ENCODE peak calls at places on chromosomes 11 and 22, in four cellular contexts. F is AG04450, T is heart left ventricle, A is upper lobe of right lung. S is an unnamed sample.

GRCh38 chr22:26902401-26903029 is 245.1 kb downstream of the MIAT start:
- DNase-seq in A (no peak), F (no peak), T (no peak), S (no peak)

GRCh38 chr22:29073618-29074275 is 912 bp downstream of the KREMEN1 start:
- DNase-seq in F (no peak), A (peak; percentile 80), T (peak; percentile 43), S (no peak)

GRCh38 chr11:78564037-78564888 is 10.4 kb downstream of the NARS2 start:
- DNase-seq in T (peak; percentile 35), F (peak; percentile 49), A (no peak), S (peak; percentile 65)

GRCh38 chr22:36822581-36822980 is 5.7 kb upstream of the PVALB start:
- DNase-seq in A (no peak), T (no peak), F (no peak), S (no peak)

GRCh38 chr11:125129316-125129990 is 18.0 kb upstream of the TMEM218 start:
- DNase-seq in F (no peak), T (no peak), A (no peak), S (no peak)

GRCh38 chr11:92302766-92303165 is 78.1 kb downstream of the FAT3 start:
- DNase-seq in F (no peak), T (no peak), A (no peak), S (no peak)

GRCh38 chr22:24161909-24162308 is 19.4 kb upstream of the SUSD2 start:
- DNase-seq in A (no peak), F (no peak), T (no peak), S (no peak)

GRCh38 chr11:74288161-74288560 is 23.3 kb downstream of the P4HA3 start:
- DNase-seq in A (no peak), F (peak; percentile 85), T (no peak), S (no peak)

GRCh38 chr11:1576825-1577224 is 4.8 kb upstream of the DUSP8 start:
- DNase-seq in T (no peak), A (no peak), F (no peak), S (no peak)

GRCh38 chr22:33188316-33188715 is 130.1 kb upstream of the SYN3 start:
- DNase-seq in T (no peak), F (no peak), A (no peak), S (no peak)

GRCh38 chr11:126484266-126484665 is 128.8 kb downstream of the ST3GAL4 start:
- DNase-seq in A (no peak), F (peak; percentile 77), T (no peak), S (no peak)

GRCh38 chr11:10201343-10201742 is 92.7 kb downstream of the SBF2 start:
- DNase-seq in T (no peak), A (no peak), F (no peak), S (no peak)

GRCh38 chr22:26846645-26847044 is 189.3 kb downstream of the MIAT start:
- DNase-seq in T (no peak), A (no peak), F (no peak), S (no peak)

GRCh38 chr11:45176996-45177395 is 30.6 kb downstream of the PRDM11 start:
- DNase-seq in F (no peak), T (no peak), A (no peak), S (no peak)

GRCh38 chr11:70729949-70730348 is 331.6 kb downstream of the CTTN start:
- DNase-seq in A (no peak), T (no peak), F (no peak), S (no peak)

GRCh38 chr11:290621-291231 is 1.8 kb downstream of the PGGHG start:
- DNase-seq in A (peak; percentile 59), F (no peak), T (no peak), S (peak; percentile 49)

GRCh38 chr22:35597692-35598395 is 19.3 kb downstream of the MB start:
- DNase-seq in T (no peak), F (no peak), A (peak; percentile 75), S (no peak)

GRCh38 chr22:43230983-43231723 is 44.2 kb upstream of the TTLL12 start:
- DNase-seq in F (no peak), A (peak; percentile 85), T (peak; percentile 43), S (peak; percentile 78)

GRCh38 chr11:3853935-3854659 is 1.4 kb upstream of the STIM1 start:
- DNase-seq in A (no peak), F (no peak), T (peak; percentile 24), S (peak; percentile 53)

GRCh38 chr11:120969993-120970392 is 53.9 kb upstream of the TBCEL start:
- DNase-seq in F (no peak), A (no peak), T (no peak), S (no peak)
- TF ChIP-seq CTCF in F (no peak), A (no peak), T (no peak), S (no peak)

GRCh38 chr22:20171288-20172037 is 20.6 kb upstream of the CCDC188 start:
- DNase-seq in F (no peak), A (no peak), T (no peak), S (no peak)
- TF ChIP-seq CTCF in F (no peak), A (no peak), T (no peak), S (no peak)

GRCh38 chr11:102314784-102315183 is 2.5 kb upstream of the BIRC3 start:
- DNase-seq in T (no peak), A (no peak), F (no peak), S (no peak)

GRCh38 chr11:102309621-102310541 is 7.4 kb upstream of the BIRC3 start:
- DNase-seq in T (no peak), F (no peak), A (no peak), S (no peak)

GRCh38 chr11:102313225-102313940 is 3.9 kb upstream of the BIRC3 start:
- DNase-seq in F (no peak), A (no peak), T (no peak), S (no peak)

GRCh38 chr11:102316505-102316904 is 779 bp upstream of the BIRC3 start:
- DNase-seq in T (no peak), F (no peak), A (no peak), S (no peak)

DNA sequence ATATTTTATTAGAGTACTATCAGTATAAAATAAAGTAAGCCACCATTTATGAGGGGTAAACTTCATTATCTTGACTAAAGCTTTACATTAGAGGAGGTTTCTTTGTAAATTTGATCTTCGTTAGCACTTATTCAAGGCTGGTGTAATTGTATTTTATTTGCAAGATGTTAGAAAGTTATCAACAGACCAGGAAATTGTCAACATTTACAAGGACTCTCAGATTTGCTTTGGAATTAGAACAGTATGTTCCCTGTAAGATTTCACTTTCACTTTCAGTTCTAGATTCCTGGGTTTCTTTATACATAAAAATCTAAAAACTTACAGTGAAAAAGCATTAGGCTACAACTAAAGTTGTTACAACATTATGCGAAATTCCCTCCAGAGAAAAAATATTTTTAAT is 4.6 kb upstream of the BIRC3 start:
- DNase-seq in A (no peak), T (no peak), F (no peak), S (no peak)
- TF ChIP-seq CTCF in A (no peak), T (no peak), F (no peak), S (no peak)

GRCh38 chr11:122422707-122423106 is 232.8 kb upstream of the UBASH3B start:
- DNase-seq in F (no peak), T (no peak), A (no peak), S (no peak)
- TF ChIP-seq CTCF in F (no peak), T (no peak), A (no peak), S (no peak)

DNA sequence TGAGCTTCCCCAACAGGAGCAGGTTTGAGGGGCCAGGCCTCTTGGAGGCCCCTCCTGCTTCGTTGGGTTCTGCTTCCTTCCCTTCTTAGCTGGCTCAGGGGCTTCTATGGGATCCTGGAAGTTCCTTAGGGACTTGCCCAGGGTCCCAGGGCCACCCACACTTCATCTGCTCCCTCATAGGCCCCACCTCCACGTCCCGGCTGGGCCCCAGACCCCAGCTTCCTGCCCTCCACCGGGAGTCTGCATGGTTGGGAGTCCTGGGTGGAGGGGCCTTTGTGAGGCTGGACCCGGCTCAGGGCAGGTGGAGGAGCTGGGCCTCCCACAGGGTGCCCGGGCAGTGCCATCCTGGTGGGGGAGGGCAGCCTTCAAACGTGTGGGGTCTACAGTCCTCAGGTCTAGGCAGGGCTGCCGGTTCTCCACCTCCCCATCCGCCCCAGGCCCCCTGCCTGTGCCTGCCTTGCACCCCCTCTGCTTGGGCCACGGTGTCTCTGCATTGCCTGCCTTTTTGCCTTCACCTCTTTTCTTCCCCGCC is 11.6 kb downstream of the OTUB1 start:
- DNase-seq in A (no peak), F (no peak), T (no peak), S (no peak)
- TF ChIP-seq CTCF in A (no peak), F (no peak), T (no peak), S (no peak)

GRCh38 chr11:59668950-59669610 is at the start of gene PATL1:
- DNase-seq in F (peak; percentile 95), A (peak; percentile 100), T (peak; percentile 99), S (peak; percentile 99)

GRCh38 chr11:59669611-59670009 is 773 bp upstream of the PATL1 start:
- DNase-seq in T (peak; percentile 35), A (no peak), F (no peak), S (no peak)

GRCh38 chr11:59666969-59667368 is 1.9 kb downstream of the PATL1 start:
- DNase-seq in A (no peak), F (no peak), T (no peak), S (no peak)

GRCh38 chr11:59667812-59668187 is 1.0 kb downstream of the PATL1 start:
- DNase-seq in T (no peak), A (no peak), F (no peak), S (no peak)

DNA sequence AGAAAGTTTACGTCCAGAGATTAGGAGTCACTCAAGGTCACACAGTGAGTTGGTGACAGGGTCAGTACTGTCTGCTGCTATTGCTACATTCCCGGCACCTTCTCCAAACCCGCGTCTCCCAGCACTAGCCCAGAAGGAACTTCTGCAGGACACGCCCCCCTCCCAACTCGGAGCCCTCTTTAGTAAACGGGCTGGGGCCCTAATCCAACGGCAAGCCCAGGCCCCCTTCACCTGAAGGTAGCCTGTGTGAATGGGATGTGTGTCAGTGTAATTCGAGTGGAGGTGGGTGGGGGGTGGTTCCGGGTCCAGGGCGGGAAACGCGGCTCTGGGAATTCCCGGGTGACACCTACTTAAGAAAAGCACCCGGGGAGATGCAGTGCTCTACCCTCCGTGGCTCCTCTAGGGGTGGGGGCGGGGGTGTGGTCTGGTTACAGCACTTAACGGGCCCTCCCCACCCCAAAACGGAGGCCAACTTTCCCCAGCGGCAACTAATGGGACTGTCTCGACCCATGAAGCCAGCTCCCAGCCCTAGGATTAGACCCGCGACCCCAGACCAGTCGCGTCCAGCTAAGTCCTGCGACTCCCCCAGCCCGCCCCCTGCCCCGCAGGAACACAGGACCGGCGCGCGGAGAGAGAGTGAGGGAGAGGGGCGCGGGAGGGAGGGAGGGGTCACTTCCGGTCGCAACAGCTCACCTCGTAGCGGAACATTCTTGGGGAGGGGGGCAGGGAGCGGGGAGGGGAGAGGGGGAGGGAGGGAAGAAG is 468 bp downstream of the PATL1 start:
- DNase-seq in A (peak; percentile 83), F (no peak), T (no peak), S (peak; percentile 73)
- TF ChIP-seq CTCF in A (peak; percentile 11), F (peak; percentile 24), T (no peak), S (no peak)

S was measured in Peyer's patch.